ENCODE peak calls at places on chromosome 13, in six cellular contexts. I, B, N, G, C and E are unnamed samples.

GRCh38 chr13:27203854-27204253 is 32.2 kb upstream of the USP12 start:
- DNase-seq in I (no peak), B (no peak), N (no peak), G (peak; percentile 16), C (no peak), E (peak; percentile 2)

GRCh38 chr13:94415484-94415883 is 64.0 kb downstream of the DCT start:
- DNase-seq in I (no peak), B (no peak), N (no peak), G (no peak), C (no peak), E (no peak)

GRCh38 chr13:20161275-20161950 is 561 bp upstream of the GJA3 start:
- DNase-seq in I (no peak), B (no peak), N (peak; percentile 66), G (peak; percentile 81), C (no peak), E (peak; percentile 59)

GRCh38 chr13:39419866-39420265 is 183.1 kb downstream of the LHFPL6 start:
- DNase-seq in I (no peak), B (no peak), N (no peak), G (no peak), C (no peak), E (no peak)

GRCh38 chr13:46866150-46866549 is 30.7 kb downstream of the HTR2A start:
- DNase-seq in I (no peak), B (no peak), N (no peak), G (peak; percentile 5), C (no peak), E (no peak)

GRCh38 chr13:102443234-102443633 is 41.4 kb upstream of the FGF14 start:
- DNase-seq in I (no peak), B (no peak), N (no peak), G (no peak), C (no peak), E (no peak)

GRCh38 chr13:41049480-41049879 is 11.8 kb upstream of the WBP4 start:
- DNase-seq in I (no peak), B (no peak), N (no peak), G (no peak), C (no peak), E (no peak)

GRCh38 chr13:76027131-76027530 is 391.0 kb downstream of the LMO7 start:
- DNase-seq in I (no peak), B (no peak), N (no peak), G (no peak), C (no peak), E (no peak)

GRCh38 chr13:94849254-94849653 is 136.9 kb upstream of the SOX21 start:
- DNase-seq in I (no peak), B (no peak), N (no peak), G (no peak), C (no peak), E (no peak)

GRCh38 chr13:77316430-77316829 is 10.5 kb downstream of the MYCBP2 start:
- DNase-seq in I (no peak), B (no peak), N (no peak), G (no peak), C (no peak), E (no peak)

GRCh38 chr13:75258159-75258782 is 223.7 kb downstream of the TBC1D4 start:
- DNase-seq in I (peak; percentile 48), B (no peak), N (no peak), G (peak; percentile 33), C (no peak), E (no peak)

GRCh38 chr13:95112883-95113282 is 188.4 kb downstream of the ABCC4 start:
- DNase-seq in I (no peak), B (no peak), N (no peak), G (no peak), C (no peak), E (no peak)

GRCh38 chr13:43799191-43799590 is 12.4 kb upstream of the ENOX1 start:
- DNase-seq in I (no peak), B (no peak), N (no peak), G (no peak), C (no peak), E (no peak)

GRCh38 chr13:43797154-43797553 is 10.4 kb upstream of the ENOX1 start:
- DNase-seq in I (no peak), B (no peak), N (no peak), G (peak; percentile 23), C (no peak), E (no peak)

GRCh38 chr13:43802511-43802910 is 15.7 kb upstream of the ENOX1 start:
- DNase-seq in I (no peak), B (no peak), N (no peak), G (no peak), C (no peak), E (no peak)

GRCh38 chr13:43797869-43798268 is 11.1 kb upstream of the ENOX1 start:
- DNase-seq in I (no peak), B (no peak), N (no peak), G (no peak), C (no peak), E (no peak)

GRCh38 chr13:43800828-43801227 is 14.1 kb upstream of the ENOX1 start:
- DNase-seq in I (no peak), B (no peak), N (no peak), G (no peak), C (no peak), E (no peak)
- H3K9me3 ChIP-seq in I (no peaks in the 10 kb centered on the region), B (no peaks in the 10 kb centered on the region), N (no peaks in the 10 kb centered on the region), G (no peaks in the 10 kb centered on the region), C (no peaks in the 10 kb centered on the region), E (no peaks in the 10 kb centered on the region)

GRCh38 chr13:80825276-80825675 is 484.4 kb upstream of the SPRY2 start:
- DNase-seq in I (no peak), B (no peak), N (no peak), G (no peak), C (no peak), E (no peak)
- H3K9me3 ChIP-seq in I (peaks cover 35% of the 10 kb centered on the region), B (no peaks in the 10 kb centered on the region), N (no peaks in the 10 kb centered on the region), G (peaks cover 3% of the 10 kb centered on the region), C (no peaks in the 10 kb centered on the region), E (no peaks in the 10 kb centered on the region)

GRCh38 chr13:31207630-31208549 is 8.1 kb downstream of the B3GLCT start:
- DNase-seq in I (no peak), B (peak; percentile 58), N (no peak), G (no peak), C (no peak), E (no peak)

GRCh38 chr13:31208554-31209122 is 8.9 kb downstream of the B3GLCT start:
- DNase-seq in I (no peak), B (no peak), N (no peak), G (no peak), C (no peak), E (no peak)

GRCh38 chr13:31209172-31209818 is 9.5 kb downstream of the B3GLCT start:
- DNase-seq in I (no peak), B (peak; percentile 37), N (no peak), G (no peak), C (no peak), E (peak; percentile 25)

GRCh38 chr13:31213681-31214289 is 14.0 kb downstream of the B3GLCT start:
- DNase-seq in I (no peak), B (no peak), N (no peak), G (no peak), C (no peak), E (no peak)

DNA sequence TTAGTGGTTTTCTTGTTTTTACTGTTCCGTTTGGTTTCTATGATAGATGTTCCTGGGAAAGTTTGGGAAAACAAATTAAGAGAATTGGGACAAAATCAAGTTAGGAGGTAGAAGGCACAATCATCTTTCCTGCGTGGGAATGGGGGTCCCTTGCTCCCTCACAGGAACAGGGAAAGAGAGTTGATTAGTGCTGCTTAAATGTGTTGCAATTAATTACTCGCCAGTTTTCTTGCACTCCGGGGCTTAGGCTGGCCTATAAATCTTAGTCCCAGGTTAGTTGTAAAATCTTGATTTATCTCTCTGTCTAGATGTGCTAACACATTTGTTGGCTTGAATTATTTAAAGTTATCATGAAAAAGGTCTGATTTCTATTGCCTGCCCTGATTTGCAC is 10.0 kb downstream of the B3GLCT start:
- DNase-seq in I (no peak), B (no peak), N (no peak), G (no peak), C (no peak), E (no peak)
- H3K9me3 ChIP-seq in I (no peaks in the 10 kb centered on the region), B (no peaks in the 10 kb centered on the region), N (no peaks in the 10 kb centered on the region), G (no peaks in the 10 kb centered on the region), C (no peaks in the 10 kb centered on the region), E (no peaks in the 10 kb centered on the region)

GRCh38 chr13:64369121-64369520 is 2861.0 kb downstream of the PCDH9 start:
- DNase-seq in I (no peak), B (no peak), N (no peak), G (no peak), C (no peak), E (no peak)
- H3K9me3 ChIP-seq in I (no peaks in the 10 kb centered on the region), B (no peaks in the 10 kb centered on the region), N (no peaks in the 10 kb centered on the region), G (peaks cover 3% of the 10 kb centered on the region), C (no peaks in the 10 kb centered on the region), E (no peaks in the 10 kb centered on the region)

GRCh38 chr13:19062801-19063200 is 118.8 kb downstream of the TUBA3C start:
- DNase-seq in I (no peak), B (no peak), N (no peak), G (no peak), C (no peak), E (no peak)
- H3K9me3 ChIP-seq in I (no peaks in the 10 kb centered on the region), B (no peaks in the 10 kb centered on the region), N (no peaks in the 10 kb centered on the region), G (peaks cover 3% of the 10 kb centered on the region), C (no peaks in the 10 kb centered on the region), E (no peaks in the 10 kb centered on the region)